ENCODE peak calls at places on chromosomes 1 and 21, in eight cellular contexts. S is RWPE1; I is G401; H is NCI-H1436; K is stimulated activated CD4-positive, alpha-beta T cell treated with anti-CD3 and anti-CD28 coated beads, Interleukin-15, amount 100 ng/mL, for 1 hour; O is stimulated activated CD8-positive, alpha-beta memory T cell treated with anti-CD3 and anti-CD28 coated beads, Interleukin-2, amount 100 ng/mL, for 48 hours; J is non-pigmented ciliary epithelial cell; X is cardiac fibroblast. W is an unnamed sample.

GRCh38 chr1:38744452-38745350 is 114.9 kb downstream of the RRAGC start:
- DNase-seq in S (no peak), I (no peak), H (no peak), K (no peak), O (no peak), J (no peak), X (no peak), W (no peak)

GRCh38 chr1:20753589-20753988 is 21.1 kb upstream of the SH2D5 start:
- DNase-seq in S (no peak), I (no peak), H (no peak), K (no peak), O (no peak), J (no peak), X (peak), W (peak)

GRCh38 chr1:10635385-10635896 is 160.7 kb downstream of the PEX14 start:
- DNase-seq in S (peak), I (no peak), H (no peak), K (no peak), O (no peak), J (no peak), X (peak), W (no peak)

GRCh38 chr1:91680556-91680955 is 179.9 kb downstream of the CDC7 start:
- DNase-seq in S (no peak), I (no peak), H (no peak), K (no peak), O (no peak), J (no peak), X (no peak), W (no peak)

GRCh38 chr21:38945536-38946245 is 140.0 kb downstream of the ETS2 start:
- DNase-seq in S (no peak), I (no peak), H (no peak), K (no peak), O (no peak), J (no peak), X (no peak), W (no peak)

GRCh38 chr21:33854604-33855003 is 61.0 kb downstream of the ATP5PO start:
- DNase-seq in S (peak), I (no peak), H (no peak), K (no peak), O (no peak), J (no peak), X (peak), W (no peak)

GRCh38 chr1:32798191-32798590 is 19.0 kb downstream of the YARS1 start:
- DNase-seq in S (no peak), I (no peak), H (no peak), K (no peak), O (no peak), J (peak), X (peak), W (no peak)

GRCh38 chr1:42639116-42639515 is 19.1 kb upstream of the PPIH start:
- DNase-seq in S (no peak), I (no peak), H (no peak), K (no peak), O (no peak), J (no peak), X (peak), W (no peak)

GRCh38 chr1:10665930-10666850 is 130.3 kb downstream of the CASZ1 start:
- DNase-seq in S (no peak), I (no peak), H (no peak), K (no peak), O (no peak), J (no peak), X (no peak), W (no peak)

GRCh38 chr21:44723177-44724131 is 12.1 kb upstream of the TSPEAR start:
- DNase-seq in S (no peak), I (no peak), H (peak), K (no peak), O (no peak), J (no peak), X (peak), W (no peak)

GRCh38 chr21:39111928-39112327 is 71.3 kb downstream of the PSMG1 start:
- DNase-seq in S (no peak), I (no peak), H (no peak), K (no peak), O (no peak), J (no peak), X (peak), W (no peak)

GRCh38 chr1:177650947-177651346 is 318.9 kb downstream of the SEC16B start:
- DNase-seq in S (no peak), I (no peak), H (no peak), K (no peak), O (no peak), J (no peak), X (no peak), W (no peak)

GRCh38 chr1:64861611-64862010 is 104.7 kb downstream of the JAK1 start:
- DNase-seq in S (no peak), I (no peak), H (no peak), K (no peak), O (no peak), J (no peak), X (peak), W (peak)